ENCODE peak calls at places on chromosome 18, in four cellular contexts. X, L, K and P are unnamed samples. For H3K9me3, the result is how much of the 10 kb centered on the place peaks cover.

GRCh38 chr18:57813245-57813644 is 10.1 kb upstream of the ATP8B1 start:
- DNase-seq in K (no peak), X (peak), L (no peak), P (no peak)

GRCh38 chr18:76361219-76361618 is 133.8 kb downstream of the ZNF516 start:
- DNase-seq in K (peak), X (no peak), L (no peak), P (no peak)

GRCh38 chr18:48312066-48312465 is 97.1 kb downstream of the ZBTB7C start:
- DNase-seq in L (no peak), K (no peak), X (no peak), P (no peak)

GRCh38 chr18:48742304-48742703 is 203.5 kb downstream of the CTIF start:
- DNase-seq in K (no peak), X (no peak), L (no peak), P (no peak)

GRCh38 chr18:13481331-13481730 is 245.0 kb downstream of the FAM210A start:
- DNase-seq in X (no peak), K (no peak), L (no peak), P (no peak)

GRCh38 chr18:70621710-70622109 is 332.9 kb downstream of the SOCS6 start:
- DNase-seq in L (peak), K (no peak), X (no peak), P (no peak)

GRCh38 chr18:61948196-61948800 is 55.5 kb upstream of the RNF152 start:
- DNase-seq in L (no peak), X (peak), K (no peak), P (no peak)

GRCh38 chr18:28087173-28087563 is 89.8 kb downstream of the CDH2 start:
- DNase-seq in L (no peak), X (no peak), K (no peak), P (no peak)

GRCh38 chr18:63848159-63848558 is 39.3 kb upstream of the SERPINB2 start:
- DNase-seq in L (no peak), K (no peak), X (peak), P (no peak)

GRCh38 chr18:42977982-42978595 is 137.4 kb downstream of the RIT2 start:
- DNase-seq in X (no peak), K (no peak), L (no peak), P (no peak)

GRCh38 chr18:42436366-42436765 is 481.3 kb downstream of the PIK3C3 start:
- DNase-seq in X (no peak), L (no peak), K (no peak), P (no peak)

GRCh38 chr18:45879681-45880655 is 54.5 kb downstream of the SIGLEC15 start:
- DNase-seq in L (peak), X (peak), K (peak), P (peak)

GRCh38 chr18:23563377-23564043 is 22.8 kb downstream of the NPC1 start:
- DNase-seq in L (no peak), X (peak), K (no peak), P (no peak)

GRCh38 chr18:79706006-79706405 is 26.4 kb downstream of the CTDP1 start:
- DNase-seq in X (no peak), K (no peak), L (no peak), P (no peak)

GRCh38 chr18:49055787-49056186 is 105.0 kb upstream of the SMAD7 start:
- DNase-seq in X (peak), L (no peak), K (peak), P (no peak)

GRCh38 chr18:1559563-1559962 is 654.9 kb downstream of the ADCYAP1 start:
- DNase-seq in L (no peak), K (no peak), X (no peak), P (no peak)

GRCh38 chr18:72828601-72829000 is 39.2 kb downstream of the NETO1 start:
- DNase-seq in L (no peak), K (no peak), X (no peak), P (no peak)

GRCh38 chr18:31325051-31325450 is 7.1 kb downstream of the DSG1 start:
- DNase-seq in K (no peak), L (no peak), X (peak), P (no peak)

DNA sequence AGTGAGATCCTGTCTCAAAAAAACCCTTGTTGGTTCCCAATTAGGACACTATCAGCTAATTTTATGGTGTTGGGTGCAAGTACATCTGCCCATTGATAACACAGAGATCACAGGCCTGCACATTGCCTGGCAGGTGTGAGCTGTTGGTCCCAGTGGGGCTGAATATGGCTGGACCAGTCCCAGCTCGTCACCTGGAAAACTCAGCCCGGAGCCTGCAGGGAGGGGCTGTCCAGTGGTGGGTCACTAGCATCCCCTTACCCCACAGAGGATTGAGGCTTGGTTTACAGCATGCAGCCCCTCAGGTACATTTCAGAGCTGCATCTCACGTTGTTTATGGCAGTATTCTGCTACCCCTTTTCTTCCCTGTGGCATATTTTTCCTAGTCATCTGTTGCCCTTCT is 40.8 kb upstream of the CHMP1B start:
- DNase-seq in K (no peak), L (no peak), X (no peak), P (no peak)
- H3K9me3 ChIP-seq in K (under half), L (under half), X (under half), P (under half)

DNA sequence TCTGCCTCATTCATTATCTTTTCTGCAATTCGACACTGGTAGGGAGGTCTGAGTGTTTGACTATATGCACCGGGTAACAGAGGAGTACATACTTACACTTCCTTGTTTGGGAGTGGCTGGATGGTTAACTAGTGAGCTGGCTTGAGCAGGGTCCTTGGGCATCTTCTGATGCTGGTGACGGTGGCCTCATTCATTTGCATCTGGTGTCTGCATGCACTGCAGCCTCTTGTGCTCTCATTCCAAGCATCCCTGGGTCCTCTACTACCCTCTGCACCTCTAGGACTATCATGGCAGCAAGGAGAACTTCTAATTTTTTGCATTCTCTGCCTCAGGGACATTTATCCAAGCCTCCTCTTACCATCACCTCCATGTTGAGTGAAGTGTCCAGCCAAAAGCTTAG is 100.1 kb upstream of the TCF4 start:
- DNase-seq in K (no peak), X (no peak), L (no peak), P (no peak)
- H3K9me3 ChIP-seq in K (under half), X (under half), L (under half), P (under half)

GRCh38 chr18:55856679-55857078 is 268.7 kb upstream of the TCF4 start:
- DNase-seq in K (no peak), L (no peak), X (no peak), P (no peak)

GRCh38 chr18:55856191-55856590 is 268.2 kb upstream of the TCF4 start:
- DNase-seq in X (peak), K (no peak), L (no peak), P (no peak)

GRCh38 chr18:55857409-55857808 is 269.4 kb upstream of the TCF4 start:
- DNase-seq in X (no peak), L (no peak), K (no peak), P (no peak)

GRCh38 chr18:55850904-55851303 is 262.9 kb upstream of the TCF4 start:
- DNase-seq in L (no peak), K (no peak), X (no peak), P (no peak)

GRCh38 chr18:55853268-55853667 is 265.3 kb upstream of the TCF4 start:
- DNase-seq in K (no peak), L (no peak), X (no peak), P (no peak)
- H3K9me3 ChIP-seq in K (under half), L (under half), X (under half), P (under half)

DNA sequence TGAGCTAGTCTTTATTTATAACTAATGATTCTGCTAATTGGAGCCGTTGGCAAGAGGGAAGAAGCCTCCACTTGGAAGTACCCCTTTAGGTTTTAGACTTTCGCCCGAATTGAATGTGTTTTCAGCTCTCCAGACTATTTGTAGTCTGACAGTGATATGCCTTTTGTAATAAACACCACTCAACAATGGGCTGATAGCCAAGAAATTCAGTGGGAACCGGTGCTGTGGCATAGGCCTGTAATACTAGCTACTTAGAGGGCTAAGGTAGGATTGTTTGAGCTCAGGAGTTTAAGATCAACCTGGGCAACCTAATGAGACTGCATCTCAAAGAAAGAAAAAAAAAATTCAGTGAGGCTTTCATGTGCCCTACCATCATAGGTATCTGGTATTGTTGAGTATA is 13.6 kb upstream of the ZSCAN30 start:
- DNase-seq in X (no peak), K (no peak), L (no peak), P (no peak)
- H3K9me3 ChIP-seq in X (half or more), K (half or more), L (half or more), P (under half)

GRCh38 chr18:7914834-7915670 is 347.9 kb downstream of the PTPRM start:
- DNase-seq in L (no peak), X (no peak), K (no peak), P (no peak)
- H3K9me3 ChIP-seq in L (under half), X (under half), K (under half), P (under half)

DNA sequence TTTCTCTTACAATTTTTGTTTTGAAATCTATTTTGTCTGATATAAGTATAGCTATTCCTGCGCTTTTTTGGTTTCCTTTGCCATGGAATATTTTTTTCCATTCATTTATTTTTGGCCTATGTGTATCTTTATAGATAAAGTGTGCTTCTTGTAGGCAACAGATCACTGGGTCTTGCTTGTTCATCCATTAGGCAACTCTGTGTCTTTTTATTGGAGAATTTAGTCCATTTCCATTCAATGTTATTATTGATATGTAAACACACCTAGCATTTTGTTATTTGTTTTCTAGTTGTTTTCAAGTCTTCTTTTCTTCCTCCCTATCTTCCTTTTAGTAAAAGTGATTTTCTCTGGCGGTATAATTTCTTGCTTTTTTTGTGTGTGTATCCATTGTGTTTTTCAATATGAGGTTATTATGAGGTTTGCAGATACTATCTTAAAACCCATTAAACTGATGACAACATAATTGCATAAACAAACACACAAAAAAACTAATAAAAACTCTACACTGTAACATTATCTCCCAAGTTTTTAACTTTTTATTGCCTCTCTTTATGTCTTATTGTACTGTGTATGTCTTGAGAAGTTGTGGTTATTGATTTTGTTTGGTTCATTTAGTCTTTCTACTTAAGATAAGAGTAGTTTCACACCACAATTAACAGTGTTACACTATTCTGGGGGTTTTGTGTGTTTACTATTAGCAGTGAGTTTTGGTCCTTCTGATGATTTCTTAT is 71.6 kb downstream of the ANKRD62 start:
- DNase-seq in K (no peak), L (no peak), X (no peak), P (no peak)
- H3K9me3 ChIP-seq in K (under half), L (under half), X (under half), P (under half)